ENCODE peak calls at places on chromosome 21, in ten cellular contexts. M is heart right ventricle, T is endothelial cell, H is left lung, R is vagina, Z is RWPE1, V is AG09319, C is cardiac fibroblast, X is fibroblast of mammary gland, F is breast epithelium. Y is an unnamed sample.

GRCh38 chr21:46459356-46460112 is 843 bp downstream of the DIP2A start:
- DNase-seq in M (peak; percentile 43), T (peak; percentile 19), H (peak; percentile 51), R (no peak), Z (peak; percentile 26), V (no peak), C (peak; percentile 56), X (peak; percentile 44), F (peak; percentile 27), Y (peak; percentile 54)

GRCh38 chr21:20728691-20729090 is 269.5 kb upstream of the NCAM2 start:
- DNase-seq in M (no peak), T (no peak), H (no peak), R (no peak), Z (no peak), V (no peak), C (no peak), X (no peak), F (no peak), Y (no peak)

GRCh38 chr21:43306911-43307676 is 119.8 kb downstream of the SIK1 start:
- DNase-seq in M (no peak), T (no peak), H (peak; percentile 41), R (no peak), Z (peak; percentile 89), V (no peak), C (peak; percentile 19), X (peak; percentile 25), F (peak; percentile 71), Y (peak; percentile 37)

GRCh38 chr21:41399401-41399800 is 26.6 kb upstream of the MX1 start:
- DNase-seq in M (no peak), T (no peak), H (no peak), R (peak; percentile 52), Z (no peak), V (no peak), C (no peak), X (no peak), F (no peak), Y (no peak)

GRCh38 chr21:41678944-41679343 is 87.9 kb downstream of the RIPK4 start:
- DNase-seq in M (peak; percentile 81), T (peak; percentile 71), H (peak; percentile 97), R (peak; percentile 96), Z (peak; percentile 97), V (peak; percentile 89), C (peak; percentile 95), X (peak; percentile 97), F (peak; percentile 98), Y (peak; percentile 96)

GRCh38 chr21:38985423-38986378 is 180.0 kb downstream of the ETS2 start:
- DNase-seq in M (peak; percentile 65), T (no peak), H (peak; percentile 74), R (peak; percentile 94), Z (peak; percentile 34), V (peak; percentile 98), C (peak; percentile 99), X (peak; percentile 98), F (peak; percentile 87), Y (peak; percentile 87)

GRCh38 chr21:42630626-42631025 is 22.8 kb upstream of the PDE9A start:
- DNase-seq in M (no peak), T (no peak), H (no peak), R (no peak), Z (no peak), V (no peak), C (no peak), X (no peak), F (no peak), Y (no peak)

GRCh38 chr21:16047857-16048256 is 318.1 kb downstream of the USP25 start:
- DNase-seq in M (no peak), T (no peak), H (no peak), R (no peak), Z (no peak), V (no peak), C (peak; percentile 21), X (peak; percentile 70), F (no peak), Y (peak; percentile 17)

GRCh38 chr21:17612023-17612564 is 607 bp downstream of the BTG3 start:
- DNase-seq in M (peak; percentile 32), T (peak; percentile 30), H (peak; percentile 76), R (no peak), Z (peak; percentile 45), V (no peak), C (peak; percentile 57), X (peak; percentile 45), F (peak; percentile 27), Y (peak; percentile 60)

GRCh38 chr21:45818904-45819285 is 162.7 kb upstream of the COL6A1 start:
- DNase-seq in M (no peak), T (no peak), H (no peak), R (peak; percentile 22), Z (peak; percentile 46), V (no peak), C (peak; percentile 65), X (peak; percentile 97), F (no peak), Y (peak; percentile 83)

GRCh38 chr21:37060296-37060695 is 12.6 kb downstream of the PIGP start:
- DNase-seq in M (no peak), T (no peak), H (peak; percentile 57), R (no peak), Z (peak; percentile 56), V (peak; percentile 82), C (peak; percentile 94), X (peak; percentile 99), F (no peak), Y (peak; percentile 99)

GRCh38 chr21:32411366-32412161 is 942 bp upstream of the EVA1C start:
- DNase-seq in M (peak; percentile 95), T (peak; percentile 17), H (peak; percentile 84), R (no peak), Z (no peak), V (no peak), C (peak; percentile 92), X (peak; percentile 77), F (peak; percentile 85), Y (peak; percentile 70)

GRCh38 chr21:32413697-32414578 is 1.4 kb downstream of the EVA1C start:
- DNase-seq in M (no peak), T (no peak), H (peak; percentile 61), R (no peak), Z (no peak), V (no peak), C (peak; percentile 86), X (peak; percentile 55), F (no peak), Y (peak; percentile 47)

GRCh38 chr21:32410916-32411315 is 1.6 kb upstream of the EVA1C start:
- DNase-seq in M (no peak), T (no peak), H (no peak), R (no peak), Z (no peak), V (no peak), C (no peak), X (no peak), F (no peak), Y (no peak)

GRCh38 chr21:32412998-32413504 is 545 bp downstream of the EVA1C start:
- DNase-seq in M (peak; percentile 42), T (no peak), H (peak; percentile 54), R (no peak), Z (no peak), V (no peak), C (peak; percentile 49), X (no peak), F (peak; percentile 62), Y (no peak)

DNA sequence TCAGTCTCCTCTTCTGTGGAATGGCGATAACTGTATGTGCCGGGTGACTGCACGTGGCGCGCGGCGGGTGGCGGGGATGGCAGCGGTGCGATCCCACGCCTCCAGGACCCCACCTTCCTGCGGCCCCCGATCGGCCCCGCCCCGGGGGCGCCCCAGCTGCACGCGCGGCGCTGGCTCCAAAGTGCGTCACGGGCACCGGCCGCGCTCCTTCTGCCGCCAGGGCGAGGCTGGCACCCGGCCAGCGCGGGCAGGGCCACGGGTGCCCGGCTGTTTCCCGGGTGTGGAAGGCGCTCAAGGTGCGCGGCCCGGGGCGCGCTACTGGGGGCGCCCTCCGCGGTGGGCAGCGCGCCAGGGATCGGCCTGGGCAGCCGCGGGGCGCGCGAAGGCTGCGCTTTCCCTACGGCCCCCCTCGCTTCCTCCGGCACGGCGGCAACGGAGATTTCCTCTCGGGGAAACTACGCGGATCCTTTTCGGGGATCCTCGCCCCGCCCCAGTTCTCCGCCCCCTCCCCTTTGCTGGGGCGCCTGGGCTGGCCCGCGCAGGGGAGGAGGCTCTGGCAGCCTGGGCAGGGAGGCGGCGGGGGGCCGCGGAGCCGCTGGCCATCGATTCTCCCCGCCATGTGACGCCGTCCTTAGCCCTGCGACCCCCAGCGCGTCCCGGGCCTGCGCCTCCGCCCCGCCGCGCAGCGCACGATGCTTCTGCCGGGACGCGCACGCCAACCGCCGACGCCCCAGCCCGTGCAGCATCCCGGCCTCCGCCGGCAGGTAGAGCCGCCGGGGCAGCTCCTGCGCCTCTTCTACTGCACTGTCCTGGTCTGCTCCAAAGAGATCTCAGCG is at the start of gene EVA1C:
- DNase-seq in M (peak; percentile 77), T (peak; percentile 20), H (peak; percentile 55), R (no peak), Z (peak; percentile 57), V (no peak), C (peak; percentile 86), X (peak; percentile 53), F (peak; percentile 53), Y (peak; percentile 49)
- TF ChIP-seq CTCF in M (no peak), T (no peak), H (no peak), R (no peak), Z (peak; percentile 24), V (no peak), C (no peak), X (no peak), F (peak; percentile 2), Y (no peak)

DNA sequence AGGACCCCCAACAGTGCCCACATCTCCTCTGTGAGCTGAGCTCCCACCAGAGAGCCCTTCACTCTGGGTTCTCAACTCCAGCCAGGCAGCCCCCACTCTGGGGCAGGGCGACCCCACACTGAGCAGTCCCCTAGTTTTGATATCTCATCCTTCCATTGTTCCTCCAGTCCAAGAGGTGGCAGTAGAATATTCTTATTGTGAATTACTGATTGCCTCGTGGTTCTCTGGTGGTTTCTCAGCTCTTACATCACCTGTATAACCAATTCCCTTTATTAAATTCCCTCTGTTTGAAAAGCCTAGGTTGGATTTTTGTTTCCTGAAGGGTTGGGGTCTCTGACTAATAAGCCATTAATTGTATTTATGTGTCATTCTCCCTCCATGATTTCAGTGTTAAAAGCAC is 407.5 kb downstream of the SETD4 start:
- DNase-seq in M (no peak), T (no peak), H (no peak), R (no peak), Z (no peak), V (no peak), C (no peak), X (no peak), F (no peak), Y (no peak)
- TF ChIP-seq CTCF in M (no peak), T (no peak), H (no peak), R (no peak), Z (no peak), V (no peak), C (no peak), X (no peak), F (no peak), Y (no peak)

GRCh38 chr21:28636988-28637691 is 355.5 kb downstream of the LTN1 start:
- DNase-seq in M (no peak), T (no peak), H (no peak), R (no peak), Z (peak; percentile 74), V (peak; percentile 57), C (peak; percentile 82), X (peak; percentile 85), F (no peak), Y (peak; percentile 83)
- TF ChIP-seq CTCF in M (no peak), T (no peak), H (no peak), R (no peak), Z (no peak), V (no peak), C (no peak), X (no peak), F (no peak), Y (no peak)

GRCh38 chr21:23398726-23399125 is 2208.6 kb downstream of the MRPL39 start:
- DNase-seq in M (no peak), T (no peak), H (no peak), R (no peak), Z (no peak), V (no peak), C (no peak), X (no peak), F (no peak), Y (no peak)

GRCh38 chr21:23394458-23394857 is 2212.8 kb downstream of the MRPL39 start:
- DNase-seq in M (no peak), T (no peak), H (no peak), R (no peak), Z (no peak), V (no peak), C (no peak), X (no peak), F (no peak), Y (no peak)
- TF ChIP-seq CTCF in M (no peak), T (no peak), H (no peak), R (no peak), Z (no peak), V (no peak), C (no peak), X (no peak), F (no peak), Y (no peak)

Y was measured in choroid plexus epithelial cell.